ENCODE peak calls at places on chromosomes 3 and 15, in ten cellular contexts. X is transverse colon, H is AG09319, G is H54, P is GM06990, R is NAMALWA, N is NCI-H69, D is glutamatergic neuron, Y is germinal center, F is dermis blood vessel endothelial cell. O is an unnamed sample.

GRCh38 chr3:58383904-58384303 is 49.7 kb downstream of the PDHB start:
- DNase-seq in G (peak; percentile 63), X (no peak), P (no peak), D (no peak), H (peak; percentile 97), N (no peak), F (no peak), Y (no peak), R (no peak), O (peak; percentile 95)

GRCh38 chr3:190444576-190445145 is 5.0 kb downstream of the TMEM207 start:
- DNase-seq in N (no peak), X (no peak), D (no peak), R (no peak), F (no peak), H (no peak), P (no peak), Y (no peak), G (no peak), O (no peak)

GRCh38 chr15:69997701-69998273 is 99.9 kb downstream of the TLE3 start:
- DNase-seq in P (no peak), X (peak; percentile 84), N (peak; percentile 85), H (no peak), F (no peak), Y (no peak), R (peak; percentile 38), D (no peak), G (no peak), O (peak; percentile 69)

GRCh38 chr3:157127831-157128767 is 31.8 kb downstream of the CCNL1 start:
- DNase-seq in D (no peak), F (peak; percentile 50), G (peak; percentile 67), R (no peak), P (no peak), H (no peak), N (no peak), Y (no peak), X (no peak), O (peak; percentile 79)

GRCh38 chr3:42013652-42014442 is 51.9 kb upstream of the ULK4 start:
- DNase-seq in P (peak; percentile 65), N (peak; percentile 56), G (no peak), D (peak; percentile 45), X (peak; percentile 55), Y (peak; percentile 53), R (no peak), H (no peak), F (peak; percentile 38), O (no peak)

GRCh38 chr3:159854500-159855124 is 134.0 kb upstream of the IL12A start:
- DNase-seq in F (peak; percentile 90), Y (no peak), R (no peak), D (no peak), X (no peak), H (peak; percentile 72), P (no peak), G (peak; percentile 41), N (no peak), O (peak; percentile 99)

GRCh38 chr15:79170256-79170664 is 79.7 kb upstream of the RASGRF1 start:
- DNase-seq in H (no peak), N (no peak), Y (no peak), X (no peak), P (no peak), R (no peak), D (no peak), F (no peak), G (peak; percentile 18), O (no peak)

GRCh38 chr3:184620101-184620798 is 58.7 kb downstream of the EPHB3 start:
- DNase-seq in N (no peak), D (no peak), H (no peak), F (peak; percentile 70), Y (no peak), P (no peak), G (no peak), R (no peak), X (no peak), O (no peak)

GRCh38 chr3:198025644-198026043 is 65.6 kb downstream of the LMLN start:
- DNase-seq in F (no peak), H (no peak), Y (no peak), R (no peak), D (no peak), P (no peak), N (no peak), G (no peak), X (no peak), O (no peak)

GRCh38 chr15:77027697-77028450 is 32.9 kb downstream of the PSTPIP1 start:
- DNase-seq in R (no peak), D (peak; percentile 56), G (no peak), N (no peak), P (no peak), X (peak; percentile 10), F (peak; percentile 28), Y (no peak), H (no peak), O (peak; percentile 20)

GRCh38 chr3:48565591-48566400 is 2.2 kb upstream of the UCN2 start:
- DNase-seq in P (no peak), N (peak; percentile 4), H (no peak), Y (no peak), R (no peak), D (no peak), X (no peak), G (peak; percentile 90), F (peak; percentile 18), O (peak; percentile 78)

GRCh38 chr15:89575656-89576416 is 567 bp downstream of the TICRR start:
- DNase-seq in Y (peak; percentile 8), X (no peak), D (peak; percentile 41), P (no peak), G (no peak), F (peak; percentile 36), N (peak; percentile 41), H (no peak), R (peak; percentile 25), O (peak; percentile 13)

GRCh38 chr15:65512807-65513416 is 4.6 kb downstream of the DPP8 start:
- DNase-seq in F (peak; percentile 74), Y (no peak), N (no peak), G (no peak), P (no peak), X (no peak), R (no peak), H (peak; percentile 37), D (no peak), O (peak; percentile 67)

GRCh38 chr15:84081391-84082168 is 154.0 kb upstream of the GOLGA6L4 start:
- DNase-seq in P (no peak), Y (no peak), H (no peak), G (no peak), F (no peak), D (no peak), R (no peak), N (no peak), X (no peak), O (peak; percentile 56)